ENCODE peak calls at places on chromosomes 16 and 17, in four cellular contexts. Y is HFF-Myc, G is stomach, U is lower leg skin. J is an unnamed sample.
A peak's percentile ranks its signal among the peaks of the same experiment; 100 is the strongest.

GRCh38 chr17:50363217-50364060 is 9.5 kb downstream of the MRPL27 start:
- DNase-seq in Y (no peak), G (no peak), U (peak; percentile 46), J (no peak)

GRCh38 chr16:64172191-64172590 is 949.7 kb downstream of the CDH11 start:
- DNase-seq in Y (no peak), G (no peak), U (no peak), J (no peak)

GRCh38 chr16:47374629-47375028 is 86.2 kb downstream of the ITFG1 start:
- DNase-seq in Y (no peak), G (no peak), U (no peak), J (no peak)

GRCh38 chr17:39151680-39152058 is 232 bp upstream of the PLXDC1 start:
- DNase-seq in Y (no peak), G (no peak), U (no peak), J (no peak)

GRCh38 chr16:57185446-57185944 is 344 bp downstream of the PSME3IP1 start:
- DNase-seq in Y (no peak), G (peak; percentile 53), U (peak; percentile 90), J (no peak)

GRCh38 chr17:61495161-61495857 is 43.1 kb downstream of the TBX4 start:
- DNase-seq in Y (no peak), G (no peak), U (no peak), J (peak; percentile 31)

GRCh38 chr16:5328546-5328945 is 231.0 kb upstream of the EEF2KMT start:
- DNase-seq in Y (no peak), G (no peak), U (no peak), J (no peak)

GRCh38 chr16:78249056-78249455 is 149.6 kb downstream of the WWOX start:
- DNase-seq in Y (no peak), G (peak; percentile 85), U (no peak), J (no peak)

GRCh38 chr17:8069587-8069860 is 18.0 kb downstream of the ALOX12B start:
- DNase-seq in Y (no peak), G (no peak), U (no peak), J (no peak)

GRCh38 chr17:40348562-40349476 is 15.7 kb downstream of the GJD3 start:
- DNase-seq in Y (no peak), G (peak; percentile 87), U (no peak), J (no peak)

GRCh38 chr17:2710075-2710803 is 1.3 kb downstream of the CLUH start:
- DNase-seq in Y (no peak), G (no peak), U (peak; percentile 85), J (no peak)

GRCh38 chr17:64154321-64155089 is 24.6 kb upstream of the ERN1 start:
- DNase-seq in Y (no peak), G (no peak), U (peak; percentile 75), J (no peak)

GRCh38 chr17:38702166-38702899 is 2.7 kb upstream of the MLLT6 start:
- DNase-seq in Y (no peak), G (peak; percentile 89), U (peak; percentile 98), J (peak; percentile 55)

GRCh38 chr17:58693751-58694150 is 1.3 kb downstream of the RAD51C start:
- DNase-seq in Y (no peak), G (no peak), U (no peak), J (no peak)

GRCh38 chr16:47697826-47698225 is 236.7 kb downstream of the PHKB start:
- DNase-seq in Y (no peak), G (no peak), U (no peak), J (no peak)

GRCh38 chr17:14143678-14144077 is 74.4 kb downstream of the COX10 start:
- DNase-seq in Y (peak; percentile 22), G (peak; percentile 47), U (no peak), J (no peak)

GRCh38 chr17:62562656-62563055 is 64.8 kb upstream of the MRC2 start:
- DNase-seq in Y (peak; percentile 38), G (no peak), U (no peak), J (no peak)

GRCh38 chr17:45273551-45273957 is 11.7 kb upstream of the SPATA32 start:
- DNase-seq in Y (no peak), G (no peak), U (no peak), J (no peak)

DNA sequence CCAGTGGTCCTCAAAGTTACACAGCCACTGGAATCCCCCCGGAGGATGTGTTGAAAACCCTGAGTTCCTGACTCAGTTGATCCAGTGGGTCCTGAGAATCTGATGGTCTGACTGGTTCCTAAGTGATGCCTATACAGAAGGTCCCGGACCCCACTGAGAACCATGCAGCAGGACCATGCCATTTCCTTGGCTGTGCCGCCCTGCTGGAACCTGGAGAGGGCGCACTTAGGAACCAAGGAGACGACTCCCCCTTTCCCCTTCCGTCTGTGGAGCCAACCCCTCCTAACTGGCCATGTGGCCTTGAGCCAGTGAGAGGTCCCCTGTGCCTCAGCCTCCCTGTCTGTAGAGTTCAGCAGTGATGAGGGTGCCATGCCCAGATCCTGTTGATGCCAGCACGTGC is 22.0 kb downstream of the C16orf74 start:
- DNase-seq in Y (no peak), G (no peak), U (no peak), J (no peak)
- TF ChIP-seq CTCF in Y (peak; percentile 29), G (no peak), U (no peak), J (no peak)

DNA sequence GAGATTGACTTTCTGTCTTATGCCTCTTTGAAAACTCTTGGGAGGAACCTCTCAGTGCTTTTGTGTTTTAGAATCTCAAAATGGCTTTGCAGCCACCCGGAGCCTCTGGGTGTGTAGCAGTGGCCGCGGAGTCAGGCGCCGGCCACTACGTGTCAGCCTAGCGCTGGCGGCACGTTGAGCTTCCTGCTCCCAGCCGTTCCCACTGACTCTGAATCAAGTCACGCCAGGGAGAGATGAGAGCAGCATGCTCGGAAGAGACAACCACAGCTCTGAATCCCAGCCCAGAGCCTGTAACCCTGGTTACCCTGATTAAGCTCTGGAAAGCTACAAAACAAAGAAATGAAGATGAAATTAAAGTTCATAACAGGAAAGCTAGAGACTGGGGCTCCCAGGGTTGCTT is 97.4 kb upstream of the CACNG5 start:
- DNase-seq in Y (no peak), G (no peak), U (no peak), J (peak; percentile 35)
- TF ChIP-seq CTCF in Y (no peak), G (no peak), U (no peak), J (peak; percentile 41)

DNA sequence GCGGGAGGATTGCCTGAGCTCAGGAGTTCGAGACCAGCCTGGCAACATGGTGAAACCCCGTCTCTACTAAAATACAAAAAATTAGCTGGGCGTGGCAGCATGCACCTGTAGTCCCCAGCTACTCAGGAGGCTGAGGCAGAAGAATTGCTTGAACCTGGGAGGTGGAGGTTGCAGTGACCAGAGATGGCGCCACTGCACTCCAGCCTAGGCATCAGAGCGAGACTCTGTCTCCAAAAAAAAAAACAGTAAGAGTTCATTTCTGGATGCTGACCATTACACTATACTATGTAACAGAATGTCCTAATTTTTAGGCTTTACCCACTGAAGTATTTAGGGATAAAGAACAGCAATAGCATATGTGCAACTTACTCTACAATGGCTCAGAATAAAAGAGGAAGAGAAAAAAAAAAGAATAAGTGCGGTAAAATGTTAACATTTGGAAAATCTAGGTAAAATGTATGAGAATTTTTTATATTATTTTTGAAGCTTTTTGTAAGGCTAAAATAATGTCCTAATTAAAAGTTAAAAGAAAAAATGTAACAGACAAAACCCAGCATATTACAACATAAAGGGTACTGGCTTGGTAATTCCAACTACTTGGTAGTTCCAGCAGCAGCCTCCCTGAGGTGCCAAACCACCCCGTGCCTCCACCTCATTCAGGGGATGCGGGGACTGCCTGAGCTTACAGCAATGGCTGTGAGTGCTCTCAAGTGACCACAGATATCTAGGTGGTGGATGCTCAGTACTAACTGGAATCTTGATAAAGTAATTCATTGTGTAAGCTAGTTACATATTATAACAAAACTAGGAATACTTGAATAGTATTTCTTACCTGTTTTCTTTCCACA is 10.9 kb downstream of the COPS3 start:
- DNase-seq in Y (no peak), G (no peak), U (no peak), J (no peak)
- TF ChIP-seq CTCF in Y (peak; percentile 40), G (no peak), U (no peak), J (peak; percentile 8)

GRCh38 chr16:66266436-66267286 is 99.8 kb upstream of the CDH5 start:
- DNase-seq in Y (peak; percentile 95), G (no peak), U (peak; percentile 95), J (peak; percentile 90)
- TF ChIP-seq CTCF in Y (peak; percentile 14), G (no peak), U (no peak), J (peak; percentile 30)